ENCODE peak calls at places on chromosome 14, in eight cellular contexts. S, Q, A, O, Z, U, K and D are unnamed samples.

GRCh38 chr14:31229638-31230229 is 22.1 kb upstream of the HECTD1 start:
- DNase-seq in O (no peak), A (peak), K (peak), S (peak), Q (peak), Z (peak), U (peak), D (no peak)

GRCh38 chr14:59688224-59689170 is 111.9 kb upstream of the CCDC175 start:
- DNase-seq in U (no peak), S (peak), Z (peak), K (peak), Q (peak), A (peak), O (peak), D (peak)

GRCh38 chr14:104082807-104083206 is 2.7 kb upstream of the ASPG start:
- DNase-seq in A (no peak), Z (no peak), U (no peak), O (no peak), K (no peak), S (no peak), Q (no peak), D (no peak)

GRCh38 chr14:31205681-31206535 is 1.7 kb downstream of the HECTD1 start:
- DNase-seq in O (no peak), A (no peak), Q (no peak), U (no peak), S (peak), K (peak), Z (peak), D (no peak)

GRCh38 chr14:21136024-21136423 is 19.8 kb downstream of the OR5AU1 start:
- DNase-seq in O (no peak), Q (peak), U (no peak), A (no peak), K (peak), S (peak), Z (peak), D (peak)

GRCh38 chr14:38208825-38209562 is 1.3 kb downstream of the SSTR1 start:
- DNase-seq in Q (no peak), O (peak), K (peak), A (no peak), Z (peak), U (peak), S (peak), D (peak)

GRCh38 chr14:58428011-58428807 is 690 bp downstream of the KIAA0586 start:
- DNase-seq in Z (peak), Q (peak), A (peak), K (peak), S (peak), O (peak), U (no peak), D (no peak)

GRCh38 chr14:91284791-91285548 is 40.5 kb upstream of the GPR68 start:
- DNase-seq in K (no peak), Z (peak), O (no peak), Q (no peak), U (no peak), S (no peak), A (no peak), D (no peak)

GRCh38 chr14:105154476-105154871 is 14.1 kb downstream of the JAG2 start:
- DNase-seq in A (no peak), Z (no peak), K (no peak), S (no peak), O (no peak), U (peak), Q (no peak), D (no peak)

GRCh38 chr14:75046899-75047298 is 4.4 kb downstream of the MLH3 start:
- DNase-seq in Q (no peak), O (no peak), Z (no peak), A (no peak), K (peak), U (no peak), S (no peak), D (no peak)

GRCh38 chr14:67263499-67264149 is 22.4 kb downstream of the PALS1 start:
- DNase-seq in Z (peak), O (no peak), U (no peak), Q (no peak), K (peak), A (no peak), S (peak), D (no peak)

GRCh38 chr14:54213531-54213930 is 183.3 kb upstream of the CDKN3 start:
- DNase-seq in K (no peak), U (no peak), Z (no peak), S (no peak), A (no peak), O (no peak), Q (no peak), D (no peak)

GRCh38 chr14:24139272-24139934 is 2.0 kb downstream of the EMC9 start:
- DNase-seq in K (no peak), Z (no peak), U (no peak), A (no peak), O (no peak), Q (no peak), S (no peak), D (no peak)

GRCh38 chr14:58104808-58105207 is 47.2 kb downstream of the ARMH4 start:
- DNase-seq in A (peak), Q (no peak), S (peak), U (no peak), O (no peak), K (peak), Z (peak), D (no peak)

GRCh38 chr14:64423987-64424386 is 35.8 kb downstream of the MTHFD1 start:
- DNase-seq in Q (no peak), O (no peak), A (peak), Z (peak), S (peak), U (no peak), K (peak), D (no peak)

GRCh38 chr14:52951730-52952481 is 1.1 kb upstream of the FERMT2 start:
- DNase-seq in S (peak), U (peak), O (peak), Q (peak), K (peak), A (peak), Z (peak), D (peak)

GRCh38 chr14:97976861-97977260 is 1179.7 kb downstream of the VRK1 start:
- DNase-seq in O (no peak), S (no peak), U (no peak), A (no peak), Z (no peak), Q (no peak), K (no peak), D (no peak)

GRCh38 chr14:69260979-69261605 is 1.1 kb downstream of the GALNT16 start:
- DNase-seq in A (no peak), S (no peak), K (no peak), U (no peak), Z (no peak), Q (no peak), O (peak), D (peak)

GRCh38 chr14:85214471-85214870 is 315.5 kb upstream of the FLRT2 start:
- DNase-seq in Z (peak), A (no peak), K (no peak), S (peak), Q (no peak), O (no peak), U (no peak), D (no peak)

GRCh38 chr14:36162267-36162666 is 14.3 kb downstream of the PTCSC3 start:
- DNase-seq in S (no peak), A (no peak), U (no peak), Q (no peak), O (no peak), K (no peak), Z (no peak), D (no peak)

GRCh38 chr14:86057018-86057667 is 527.2 kb downstream of the FLRT2 start:
- DNase-seq in S (peak), A (no peak), K (no peak), U (no peak), Q (no peak), Z (peak), O (peak), D (no peak)

GRCh38 chr14:32259368-32260013 is 56.4 kb upstream of the RNU6-8 start:
- DNase-seq in S (peak), U (no peak), O (no peak), K (peak), Z (peak), A (peak), Q (peak), D (peak)

GRCh38 chr14:99524091-99524661 is 43.0 kb downstream of the CCNK start:
- DNase-seq in A (no peak), O (peak), K (no peak), U (peak), Z (peak), S (no peak), Q (no peak), D (no peak)

GRCh38 chr14:32808574-32809098 is 130.0 kb upstream of the NPAS3 start:
- DNase-seq in Z (peak), K (peak), U (no peak), S (peak), O (no peak), Q (no peak), A (peak), D (no peak)

GRCh38 chr14:104250175-104250574 is 111.8 kb downstream of the KIF26A start:
- DNase-seq in Q (no peak), K (no peak), Z (no peak), S (no peak), U (peak), A (no peak), O (no peak), D (no peak)

GRCh38 chr14:63717704-63718103 is 10.2 kb downstream of the SGPP1 start:
- DNase-seq in O (no peak), K (no peak), A (no peak), U (no peak), S (peak), Z (peak), Q (peak), D (no peak)

GRCh38 chr14:91021115-91021514 is 39.3 kb downstream of the RPS6KA5 start:
- DNase-seq in Z (no peak), U (no peak), Q (no peak), O (no peak), S (no peak), K (no peak), A (no peak), D (no peak)

GRCh38 chr14:68947802-68948201 is 31.3 kb downstream of the ACTN1 start:
- DNase-seq in Z (no peak), Q (no peak), K (no peak), U (no peak), A (no peak), S (peak), O (no peak), D (no peak)

GRCh38 chr14:105271224-105271890 is 23.0 kb downstream of the BTBD6 start:
- DNase-seq in Q (no peak), S (no peak), O (no peak), U (no peak), A (no peak), K (no peak), Z (no peak), D (no peak)

GRCh38 chr14:104220225-104221070 is 82.1 kb downstream of the KIF26A start:
- DNase-seq in A (no peak), K (no peak), Z (no peak), O (no peak), Q (no peak), U (peak), S (no peak), D (no peak)

GRCh38 chr14:61561144-61561543 is 134.2 kb upstream of the HIF1A start:
- DNase-seq in A (no peak), Z (no peak), O (no peak), K (no peak), U (no peak), Q (no peak), S (peak), D (no peak)

GRCh38 chr14:24113801-24114535 is 609 bp upstream of the DCAF11 start:
- DNase-seq in Z (peak), O (peak), K (peak), Q (peak), S (peak), U (peak), A (peak), D (peak)

GRCh38 chr14:32021341-32021740 is 55.8 kb upstream of the ARHGAP5 start:
- DNase-seq in O (no peak), Z (no peak), S (no peak), K (no peak), U (no peak), Q (no peak), A (no peak), D (no peak)

GRCh38 chr14:65703996-65704395 is 291.5 kb downstream of the FUT8 start:
- DNase-seq in Q (no peak), S (peak), A (no peak), O (no peak), U (no peak), K (peak), Z (peak), D (no peak)

GRCh38 chr14:104223101-104223809 is 84.9 kb downstream of the KIF26A start:
- DNase-seq in Z (no peak), O (peak), K (no peak), U (no peak), S (peak), Q (no peak), A (no peak), D (no peak)

GRCh38 chr14:32722631-32723183 is 216.0 kb upstream of the NPAS3 start:
- DNase-seq in O (no peak), Q (no peak), U (no peak), K (no peak), S (no peak), A (no peak), Z (no peak), D (no peak)

DNA sequence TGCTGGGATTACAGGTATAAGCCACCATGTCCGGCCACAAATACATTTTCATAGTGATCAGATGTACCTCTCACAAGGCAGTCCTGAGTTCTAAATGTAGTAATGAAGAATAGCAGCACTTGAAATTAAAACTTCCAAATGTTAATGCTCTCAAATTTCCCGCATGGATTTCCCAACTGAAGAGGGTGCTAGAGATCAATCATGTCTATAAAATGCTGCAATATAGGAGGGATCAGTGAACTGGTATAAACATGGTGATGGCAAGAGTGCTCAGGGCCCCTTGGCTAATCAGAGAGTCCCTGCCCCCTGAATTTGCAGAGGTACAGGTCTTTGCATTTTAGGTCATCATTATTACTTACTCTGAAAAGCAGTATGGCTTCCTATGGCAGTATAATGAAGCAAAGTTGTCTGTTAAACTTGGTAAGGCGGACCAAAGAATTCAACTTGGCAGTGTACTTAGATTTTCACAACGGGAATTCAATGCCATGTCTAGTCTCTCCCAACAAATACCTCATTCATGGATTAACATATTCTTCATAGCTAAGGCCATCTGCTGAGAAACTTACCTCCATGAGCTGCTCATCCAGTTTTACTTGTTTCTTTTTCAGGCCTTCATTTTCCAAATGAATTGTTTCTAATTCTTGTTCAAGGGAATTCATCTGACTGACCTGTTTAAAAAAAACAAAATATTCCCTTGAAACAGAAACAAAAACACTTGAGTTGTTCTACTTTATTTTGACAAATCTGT is 67.0 kb upstream of the SAV1 start:
- DNase-seq in U (no peak), Z (no peak), Q (no peak), S (no peak), A (no peak), O (no peak), K (no peak), D (no peak)
- TF ChIP-seq CTCF in U (peak), Z (no peak), Q (no peak), S (no peak), A (no peak), O (no peak), K (no peak), D (no peak)

GRCh38 chr14:87934185-87934584 is 58.8 kb downstream of the GALC start:
- DNase-seq in K (no peak), O (no peak), Z (no peak), Q (no peak), S (peak), A (no peak), U (no peak), D (no peak)
- TF ChIP-seq CTCF in K (no peak), O (no peak), Z (no peak), Q (no peak), S (no peak), A (peak), U (peak), D (no peak)

DNA sequence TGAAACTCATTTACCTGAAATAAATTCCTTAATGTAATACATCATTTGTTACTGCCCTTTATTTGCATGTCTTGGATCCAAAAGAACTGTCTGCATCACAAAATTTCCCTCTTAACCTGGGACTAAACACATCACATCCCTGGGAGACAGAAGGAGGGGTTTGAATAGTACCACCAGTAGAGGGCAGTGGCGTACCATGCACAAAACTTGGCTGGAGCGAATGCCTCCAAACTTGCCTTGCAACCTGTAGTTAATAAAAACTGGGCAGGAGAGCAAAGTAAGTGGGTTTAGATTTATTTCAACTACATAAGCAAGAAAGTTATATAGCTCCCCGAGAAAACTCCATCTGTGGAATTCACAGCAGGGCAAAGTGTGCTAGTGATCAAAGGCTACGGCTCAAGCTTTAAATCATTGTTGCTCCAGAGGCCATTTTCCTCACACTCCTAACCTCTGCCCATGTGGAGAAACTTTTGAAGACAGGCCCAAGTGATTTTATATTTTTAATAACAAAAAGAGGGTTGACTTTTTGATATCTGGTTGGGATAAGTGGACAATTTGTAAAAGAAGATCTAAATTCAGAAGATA is 1176.7 kb upstream of the SEL1L start:
- DNase-seq in U (no peak), K (peak), Z (peak), A (peak), Q (peak), S (peak), O (peak), D (peak)
- TF ChIP-seq CTCF in U (peak), K (peak), Z (peak), A (peak), Q (peak), S (peak), O (peak), D (peak)

DNA sequence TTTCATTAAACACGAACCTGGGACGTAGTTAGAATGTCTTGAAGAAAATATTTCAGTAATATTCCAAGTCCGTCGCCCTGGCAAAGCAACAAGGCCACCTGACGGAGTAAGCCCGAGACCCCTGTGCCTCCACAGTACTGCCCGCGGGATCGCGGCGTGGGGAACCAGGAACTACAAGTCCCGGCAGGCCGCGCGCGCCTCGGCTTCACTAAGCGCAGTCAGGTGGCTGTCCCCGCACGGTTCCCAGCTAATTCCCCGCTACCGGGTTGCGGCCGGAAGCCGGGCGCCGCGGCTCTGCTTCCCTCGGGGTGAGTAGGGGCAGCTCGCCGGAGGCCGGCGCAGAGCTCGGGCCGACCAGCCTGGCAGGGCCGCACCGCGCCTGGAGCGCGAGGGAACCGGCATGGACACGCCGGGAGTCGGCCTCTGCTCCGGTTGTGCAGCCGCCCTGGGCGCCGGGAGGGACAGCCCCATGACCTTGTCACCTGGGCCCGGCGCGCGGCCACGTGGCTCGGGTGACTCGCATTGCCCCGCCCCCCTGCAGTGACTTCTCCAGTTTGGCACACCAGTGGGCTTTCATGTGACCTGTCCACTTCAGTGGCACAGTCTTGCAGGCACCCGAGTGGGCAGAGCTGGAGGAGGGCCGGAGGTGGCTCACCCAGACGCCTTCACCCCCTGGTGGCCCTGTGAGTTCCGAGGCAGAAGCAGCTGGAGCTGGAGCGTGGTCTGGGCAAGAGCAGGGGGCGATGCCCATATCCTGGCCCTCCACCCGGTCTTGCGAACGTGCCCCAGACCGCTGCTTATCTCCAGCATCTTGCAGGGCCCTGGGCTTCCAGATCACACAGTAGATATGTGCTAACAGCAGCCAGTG is at the start of gene ADCK1:
- DNase-seq in A (peak), Z (peak), O (peak), U (peak), S (peak), Q (peak), K (peak), D (peak)
- TF ChIP-seq CTCF in A (peak), Z (peak), O (peak), U (peak), S (peak), Q (peak), K (peak), D (no peak)

GRCh38 chr14:88493392-88494185 is 61.2 kb downstream of the PTPN21 start:
- DNase-seq in S (no peak), O (no peak), Z (no peak), A (no peak), Q (no peak), K (no peak), U (no peak), D (no peak)

GRCh38 chr14:88496414-88496813 is 58.4 kb downstream of the PTPN21 start:
- DNase-seq in K (no peak), O (no peak), Q (no peak), S (no peak), Z (no peak), A (no peak), U (no peak), D (no peak)

GRCh38 chr14:88490168-88490567 is 64.6 kb downstream of the PTPN21 start:
- DNase-seq in Q (no peak), Z (no peak), O (no peak), S (no peak), A (no peak), K (no peak), U (no peak), D (no peak)

GRCh38 chr14:88488897-88489296 is 65.9 kb downstream of the PTPN21 start:
- DNase-seq in S (no peak), O (no peak), Q (no peak), A (no peak), Z (no peak), U (no peak), K (no peak), D (no peak)

GRCh38 chr14:88492272-88493089 is 62.3 kb downstream of the PTPN21 start:
- DNase-seq in O (peak), Z (peak), Q (peak), U (no peak), K (peak), A (peak), S (peak), D (peak)
- TF ChIP-seq CTCF in O (peak), Z (peak), Q (peak), U (peak), K (peak), A (peak), S (peak), D (peak)

GRCh38 chr14:78154827-78155226 is 15.3 kb upstream of the NRXN3 start:
- DNase-seq in A (no peak), U (no peak), Z (no peak), O (peak), Q (no peak), S (no peak), K (no peak), D (no peak)
- TF ChIP-seq CTCF in A (no peak), U (peak), Z (no peak), O (no peak), Q (peak), S (no peak), K (no peak), D (no peak)

DNA sequence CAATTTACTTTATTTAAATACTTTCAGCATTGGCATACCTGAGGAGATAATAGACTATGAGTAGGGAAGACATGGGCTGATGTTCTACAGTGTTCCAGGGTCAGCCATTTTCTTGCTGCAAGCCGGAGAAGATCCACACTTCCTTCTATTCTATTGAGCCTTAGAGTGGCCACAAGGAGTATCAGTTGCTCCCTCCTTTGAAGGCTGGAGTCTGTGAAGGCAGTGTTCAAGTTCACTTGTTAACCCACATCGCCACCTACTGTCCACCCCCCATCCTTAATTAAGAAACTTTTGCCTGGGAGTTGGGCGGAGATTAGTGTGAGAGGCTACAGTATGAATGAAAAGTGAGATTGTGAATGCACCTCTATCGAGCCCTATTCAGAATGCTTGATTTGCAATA is 666.6 kb downstream of the NRXN3 start:
- DNase-seq in U (no peak), S (peak), Q (peak), A (peak), K (peak), Z (peak), O (peak), D (peak)
- TF ChIP-seq CTCF in U (peak), S (peak), Q (peak), A (peak), K (peak), Z (peak), O (peak), D (peak)